ENCODE peak calls at places on chromosomes 6 and 20, in six cellular contexts. M is brain microvascular endothelial cell; I is CD8-positive, alpha-beta memory T cell; T is ascending aorta; F is CD8-positive, alpha-beta T cell; C is caudate nucleus. D is an unnamed sample.

GRCh38 chr6:25107218-25107617 is 171.5 kb upstream of the RIPOR2 start:
- DNase-seq in F (no peak), I (no peak), M (no peak), C (no peak), T (no peak), D (no peak)

GRCh38 chr6:122790740-122791679 is 2.0 kb downstream of the SMPDL3A start:
- DNase-seq in I (no peak), F (no peak), M (no peak), C (no peak), T (no peak), D (no peak)

GRCh38 chr6:34234667-34235604 is 1.7 kb upstream of the HMGA1 start:
- DNase-seq in F (peak; percentile 42), C (no peak), T (no peak), M (no peak), I (peak; percentile 37), D (no peak)

GRCh38 chr6:127606131-127606562 is 29.2 kb downstream of the C6orf58 start:
- DNase-seq in T (no peak), M (peak; percentile 44), I (peak; percentile 17), F (peak; percentile 19), C (no peak), D (no peak)

GRCh38 chr6:129845696-129846095 is 15.4 kb downstream of the TMEM244 start:
- DNase-seq in T (no peak), I (no peak), C (no peak), F (no peak), M (no peak), D (no peak)

GRCh38 chr6:158472453-158472852 is 87.4 kb upstream of the TMEM181 start:
- DNase-seq in I (no peak), T (no peak), F (no peak), M (no peak), C (no peak), D (no peak)

GRCh38 chr6:116266803-116267202 is 12.9 kb downstream of the TSPYL1 start:
- DNase-seq in C (no peak), T (no peak), F (no peak), M (no peak), I (no peak), D (no peak)

GRCh38 chr6:160881409-160881808 is 110.2 kb upstream of the MAP3K4 start:
- DNase-seq in I (no peak), M (no peak), F (no peak), C (no peak), T (no peak), D (no peak)

GRCh38 chr20:1038205-1038604 is 36.1 kb upstream of the RSPO4 start:
- DNase-seq in M (no peak), I (no peak), C (no peak), T (no peak), F (no peak), D (no peak)

GRCh38 chr6:81241717-81242116 is 510.8 kb downstream of the TENT5A start:
- DNase-seq in M (no peak), I (no peak), T (no peak), C (no peak), F (no peak), D (no peak)

GRCh38 chr6:22651731-22652130 is 82.4 kb downstream of the HDGFL1 start:
- DNase-seq in C (no peak), T (no peak), I (no peak), M (no peak), F (no peak), D (no peak)

GRCh38 chr20:4076671-4077070 is 61.3 kb upstream of the RNF24 start:
- DNase-seq in F (no peak), I (no peak), C (no peak), M (peak; percentile 57), T (no peak), D (no peak)

GRCh38 chr6:157550114-157550989 is 169.4 kb downstream of the ZDHHC14 start:
- DNase-seq in M (no peak), F (peak; percentile 62), T (no peak), C (no peak), I (peak; percentile 10), D (no peak)

GRCh38 chr6:130503146-130503545 is 137.3 kb downstream of the TMEM200A start:
- DNase-seq in C (no peak), I (no peak), F (no peak), T (no peak), M (peak; percentile 34), D (no peak)

GRCh38 chr6:2237001-2237400 is 8.4 kb downstream of the GMDS start:
- DNase-seq in F (no peak), I (no peak), M (peak; percentile 36), T (no peak), C (no peak), D (no peak)

GRCh38 chr20:62587757-62588402 is 54.4 kb upstream of the SLCO4A1 start:
- DNase-seq in T (no peak), I (no peak), F (no peak), C (no peak), M (no peak), D (no peak)

GRCh38 chr6:11876934-11877433 is 98.4 kb upstream of the ADTRP start:
- DNase-seq in I (no peak), M (no peak), F (no peak), T (no peak), C (no peak), D (no peak)

GRCh38 chr6:26555505-26556262 is 17.5 kb downstream of the HMGN4 start:
- DNase-seq in I (no peak), C (no peak), F (no peak), T (no peak), M (no peak), D (no peak)

GRCh38 chr20:50721881-50722281 is 9.5 kb upstream of the PARD6B start:
- DNase-seq in M (peak; percentile 9), I (no peak), C (no peak), T (peak; percentile 76), F (no peak), D (peak; percentile 24)

GRCh38 chr20:50722466-50723155 is 8.8 kb upstream of the PARD6B start:
- DNase-seq in I (no peak), F (no peak), T (no peak), C (no peak), M (no peak), D (no peak)

GRCh38 chr20:50724112-50724724 is 7.2 kb upstream of the PARD6B start:
- DNase-seq in I (no peak), M (no peak), T (no peak), C (no peak), F (no peak), D (no peak)

GRCh38 chr20:50724851-50725721 is 6.3 kb upstream of the PARD6B start:
- DNase-seq in T (peak; percentile 81), C (peak; percentile 80), F (no peak), M (peak; percentile 98), I (no peak), D (no peak)

GRCh38 chr20:50723672-50724071 is 7.7 kb upstream of the PARD6B start:
- DNase-seq in T (no peak), I (no peak), C (no peak), F (no peak), M (no peak), D (no peak)
- H3K27ac ChIP-seq in T (no peak overlapping the region), I (no peak overlapping the region), C (no peak overlapping the region), F (no peak overlapping the region), M (no peak overlapping the region), D (no peak overlapping the region)

GRCh38 chr6:169368200-169368599 is 114.6 kb upstream of the THBS2 start:
- DNase-seq in M (no peak), C (no peak), T (no peak), I (no peak), F (no peak), D (no peak)

GRCh38 chr6:169363590-169363989 is 109.9 kb upstream of the THBS2 start:
- DNase-seq in I (no peak), F (no peak), M (no peak), T (no peak), C (no peak), D (no peak)

GRCh38 chr6:169367507-169367906 is 113.9 kb upstream of the THBS2 start:
- DNase-seq in T (no peak), I (no peak), C (no peak), M (no peak), F (no peak), D (no peak)

GRCh38 chr6:169366177-169366901 is 112.7 kb upstream of the THBS2 start:
- DNase-seq in I (no peak), F (no peak), T (no peak), C (no peak), M (no peak), D (no peak)

DNA sequence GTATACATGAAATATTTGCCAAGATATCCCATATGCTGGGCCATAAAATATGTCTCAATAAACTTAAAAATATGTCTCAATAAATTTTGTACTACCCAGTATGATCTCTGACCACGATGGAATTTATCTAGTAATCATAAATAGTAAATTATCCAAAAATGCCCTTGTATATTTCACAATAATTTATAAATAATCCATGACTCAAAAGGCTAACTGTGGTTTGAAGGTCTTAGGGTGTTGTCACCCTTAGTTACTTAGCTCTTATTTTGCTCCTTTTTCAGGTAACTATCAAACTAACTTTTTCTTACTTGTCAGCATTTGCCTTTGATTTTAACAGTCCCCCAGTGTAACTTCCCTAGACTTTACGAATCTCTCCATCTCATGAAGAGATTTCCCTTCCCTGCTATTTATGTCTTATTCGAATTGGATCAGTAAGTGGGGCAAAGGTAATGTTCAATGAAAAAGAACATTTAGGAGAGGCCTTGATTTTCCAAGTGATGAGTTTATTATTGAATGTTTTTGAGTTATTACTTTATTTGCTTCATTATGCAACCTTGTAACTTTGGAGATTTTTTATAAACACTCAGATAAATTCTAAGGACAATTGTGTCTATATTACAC is 109.0 kb upstream of the THBS2 start:
- DNase-seq in T (no peak), M (no peak), C (no peak), F (no peak), I (no peak), D (no peak)
- H3K27ac ChIP-seq in T (no peak overlapping the region), M (no peak overlapping the region), C (no peak overlapping the region), F (no peak overlapping the region), I (no peak overlapping the region), D (no peak overlapping the region)

GRCh38 chr6:70398783-70399730 is 14.3 kb upstream of the FAM135A start:
- DNase-seq in M (peak; percentile 27), T (no peak), I (no peak), F (no peak), C (no peak), D (no peak)
- H3K27ac ChIP-seq in M (no peak overlapping the region), T (no peak overlapping the region), I (no peak overlapping the region), F (no peak overlapping the region), C (no peak overlapping the region), D (no peak overlapping the region)

GRCh38 chr6:139407718-139408222 is 33.3 kb upstream of the CITED2 start:
- DNase-seq in T (no peak), M (peak; percentile 90), I (no peak), F (no peak), C (no peak), D (no peak)
- H3K27ac ChIP-seq in T (no peak overlapping the region), M (peak overlapping the region; percentile 33), I (no peak overlapping the region), F (no peak overlapping the region), C (no peak overlapping the region), D (no peak overlapping the region)

DNA sequence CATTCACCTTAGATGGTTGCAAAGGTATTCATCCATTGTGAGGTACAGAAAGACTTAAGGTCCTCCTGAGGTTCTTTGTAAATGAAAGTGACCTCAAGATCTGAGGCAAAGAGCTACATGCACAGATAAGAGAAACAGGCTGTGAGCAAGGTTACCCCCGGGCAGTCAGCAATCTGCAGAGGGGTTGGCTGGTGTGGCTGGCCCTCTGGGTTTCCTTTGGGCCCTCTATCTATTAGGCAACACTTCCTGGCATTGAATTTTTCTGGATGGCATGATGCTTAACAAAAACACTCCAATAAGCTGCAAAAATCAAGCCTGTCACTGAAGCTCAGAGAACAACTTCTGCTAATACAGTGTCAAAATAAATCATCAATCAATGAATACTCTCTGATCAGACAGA is 48.9 kb upstream of the RALGAPA2 start:
- DNase-seq in C (no peak), I (no peak), T (no peak), M (no peak), F (no peak), D (no peak)
- H3K27ac ChIP-seq in C (no peak overlapping the region), I (no peak overlapping the region), T (no peak overlapping the region), M (no peak overlapping the region), F (no peak overlapping the region), D (no peak overlapping the region)